ENCODE peak calls at places on chromosome 12, in four cellular contexts. One of them, this sample, is unnamed.

GRCh38 chr12:96236221-96236822 is 42.1 kb downstream of the ELK3 start:
- DNase-seq in GM23248: peak
- DNase-seq in transverse colon: peak
- DNase-seq in HCT116: no peak
- DNase-seq in this sample: no peak

GRCh38 chr12:132806857-132807256 is 21.8 kb downstream of the GOLGA3 start:
- DNase-seq in HCT116: no peak
- DNase-seq in transverse colon: no peak
- DNase-seq in GM23248: peak
- DNase-seq in this sample: no peak

GRCh38 chr12:110084314-110085015 is 36.1 kb upstream of the C12orf76 start:
- DNase-seq in transverse colon: no peak
- DNase-seq in HCT116: no peak
- DNase-seq in GM23248: peak
- DNase-seq in this sample: no peak

GRCh38 chr12:57429473-57430116 is 1.2 kb downstream of the R3HDM2 start:
- DNase-seq in transverse colon: no peak
- DNase-seq in GM23248: peak
- DNase-seq in HCT116: no peak
- DNase-seq in this sample: no peak

GRCh38 chr12:46187023-46187422 is 81.8 kb downstream of the SLC38A1 start:
- DNase-seq in transverse colon: no peak
- DNase-seq in HCT116: no peak
- DNase-seq in GM23248: peak
- DNase-seq in this sample: no peak

GRCh38 chr12:132707241-132707640 is 3.4 kb upstream of the PGAM5 start:
- DNase-seq in GM23248: no peak
- DNase-seq in transverse colon: no peak
- DNase-seq in HCT116: no peak
- DNase-seq in this sample: no peak

GRCh38 chr12:31008961-31009840 is 64.5 kb upstream of the DDX11 start:
- DNase-seq in transverse colon: no peak
- DNase-seq in HCT116: no peak
- DNase-seq in GM23248: no peak
- DNase-seq in this sample: no peak

GRCh38 chr12:129693731-129694130 is 210.1 kb downstream of the TMEM132D start:
- DNase-seq in GM23248: no peak
- DNase-seq in transverse colon: no peak
- DNase-seq in HCT116: no peak
- DNase-seq in this sample: no peak

GRCh38 chr12:120925740-120926563 is 21.8 kb upstream of the SPPL3 start:
- DNase-seq in transverse colon: no peak
- DNase-seq in HCT116: peak
- DNase-seq in GM23248: no peak
- DNase-seq in this sample: no peak

GRCh38 chr12:103884316-103884715 is 43.3 kb upstream of the NT5DC3 start:
- DNase-seq in HCT116: no peak
- DNase-seq in GM23248: peak
- DNase-seq in transverse colon: peak
- DNase-seq in this sample: no peak

GRCh38 chr12:74129702-74130101 is 407.9 kb upstream of the ATXN7L3B start:
- DNase-seq in HCT116: no peak
- DNase-seq in GM23248: no peak
- DNase-seq in transverse colon: no peak
- DNase-seq in this sample: no peak

GRCh38 chr12:80178846-80179245 is 79.5 kb downstream of the OTOGL start:
- DNase-seq in GM23248: no peak
- DNase-seq in HCT116: no peak
- DNase-seq in transverse colon: no peak
- DNase-seq in this sample: no peak

GRCh38 chr12:9342614-9343353 is 134.6 kb upstream of the PZP start:
- DNase-seq in transverse colon: no peak
- DNase-seq in GM23248: no peak
- DNase-seq in HCT116: no peak
- DNase-seq in this sample: no peak

GRCh38 chr12:51517800-51518199 is 73.2 kb upstream of the SCN8A start:
- DNase-seq in transverse colon: no peak
- DNase-seq in GM23248: no peak
- DNase-seq in HCT116: no peak
- DNase-seq in this sample: no peak

GRCh38 chr12:116529686-116530085 is 29.5 kb upstream of the MAP1LC3B2 start:
- DNase-seq in transverse colon: no peak
- DNase-seq in HCT116: no peak
- DNase-seq in GM23248: no peak
- DNase-seq in this sample: no peak

GRCh38 chr12:7650091-7650490 is 15.6 kb downstream of the APOBEC1 start:
- DNase-seq in HCT116: no peak
- DNase-seq in GM23248: peak
- DNase-seq in transverse colon: no peak
- DNase-seq in this sample: no peak

GRCh38 chr12:50086148-50086547 is 1.0 kb downstream of the SMARCD1 start:
- DNase-seq in GM23248: no peak
- DNase-seq in HCT116: no peak
- DNase-seq in transverse colon: no peak
- DNase-seq in this sample: no peak

GRCh38 chr12:48296586-48297396 is 53.9 kb downstream of the ZNF641 start:
- DNase-seq in transverse colon: peak
- DNase-seq in HCT116: no peak
- DNase-seq in GM23248: peak
- DNase-seq in this sample: peak

GRCh38 chr12:48980953-48981756 is 3.0 kb downstream of the WNT1 start:
- DNase-seq in HCT116: no peak
- DNase-seq in GM23248: peak
- DNase-seq in transverse colon: no peak
- DNase-seq in this sample: no peak

GRCh38 chr12:51884676-51885229 is 3.1 kb upstream of the ANKRD33 start:
- DNase-seq in transverse colon: no peak
- DNase-seq in HCT116: peak
- DNase-seq in GM23248: peak
- DNase-seq in this sample: no peak

GRCh38 chr12:3644103-3644502 is 108.8 kb downstream of the CRACR2A start:
- DNase-seq in HCT116: no peak
- DNase-seq in transverse colon: no peak
- DNase-seq in GM23248: no peak
- DNase-seq in this sample: no peak

GRCh38 chr12:124418791-124419190 is 123.9 kb downstream of the RFLNA start:
- DNase-seq in HCT116: no peak
- DNase-seq in GM23248: no peak
- DNase-seq in transverse colon: no peak
- DNase-seq in this sample: no peak
- H3K27ac ChIP-seq in HCT116: no peak
- H3K27ac ChIP-seq in GM23248: no peak
- H3K27ac ChIP-seq in transverse colon: peak
- H3K27ac ChIP-seq in this sample: no peak

GRCh38 chr12:91379051-91379775 is 196.6 kb upstream of the DCN start:
- DNase-seq in transverse colon: no peak
- DNase-seq in GM23248: no peak
- DNase-seq in HCT116: no peak
- DNase-seq in this sample: no peak

GRCh38 chr12:91383106-91383505 is 200.5 kb upstream of the DCN start:
- DNase-seq in GM23248: peak
- DNase-seq in transverse colon: no peak
- DNase-seq in HCT116: no peak
- DNase-seq in this sample: no peak

GRCh38 chr12:91380651-91381050 is 198.0 kb upstream of the DCN start:
- DNase-seq in GM23248: peak
- DNase-seq in HCT116: no peak
- DNase-seq in transverse colon: no peak
- DNase-seq in this sample: no peak

GRCh38 chr12:91382081-91382543 is 199.5 kb upstream of the DCN start:
- DNase-seq in GM23248: peak
- DNase-seq in transverse colon: peak
- DNase-seq in HCT116: peak
- DNase-seq in this sample: peak

GRCh38 chr12:91381309-91381804 is 198.7 kb upstream of the DCN start:
- DNase-seq in HCT116: no peak
- DNase-seq in transverse colon: no peak
- DNase-seq in GM23248: peak
- DNase-seq in this sample: peak
- H3K27ac ChIP-seq in HCT116: no peak
- H3K27ac ChIP-seq in transverse colon: peak
- H3K27ac ChIP-seq in GM23248: peak
- H3K27ac ChIP-seq in this sample: peak

GRCh38 chr12:852864-853263 is 96.6 kb downstream of the RAD52 start:
- DNase-seq in GM23248: no peak
- DNase-seq in HCT116: no peak
- DNase-seq in transverse colon: no peak
- DNase-seq in this sample: no peak

GRCh38 chr12:848519-849191 is 96.3 kb downstream of the WNK1 start:
- DNase-seq in transverse colon: no peak
- DNase-seq in GM23248: peak
- DNase-seq in HCT116: no peak
- DNase-seq in this sample: no peak

GRCh38 chr12:849192-849527 is 96.8 kb downstream of the WNK1 start:
- DNase-seq in transverse colon: no peak
- DNase-seq in HCT116: no peak
- DNase-seq in GM23248: no peak
- DNase-seq in this sample: no peak

GRCh38 chr12:851343-851742 is 98.2 kb downstream of the RAD52 start:
- DNase-seq in HCT116: no peak
- DNase-seq in GM23248: peak
- DNase-seq in transverse colon: no peak
- DNase-seq in this sample: no peak

DNA sequence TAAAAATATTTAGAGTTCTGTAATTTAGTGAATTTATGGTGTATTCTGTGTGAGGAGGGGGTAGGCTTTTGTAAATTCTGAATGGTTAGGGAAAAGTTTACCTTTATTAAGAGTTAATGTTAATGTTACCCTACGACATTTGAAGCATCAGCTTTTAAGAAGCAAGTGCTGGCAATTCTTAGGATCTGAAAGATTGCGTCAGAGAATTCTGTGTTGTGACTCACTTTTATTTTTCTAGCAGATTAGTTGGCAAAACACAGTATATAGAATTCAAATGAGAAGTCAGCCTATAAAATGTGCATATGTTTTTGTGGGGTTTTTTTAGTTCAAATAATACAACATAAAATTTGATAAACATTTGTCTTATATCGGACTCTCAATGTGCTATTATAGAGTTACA is 97.6 kb downstream of the RAD52 start:
- DNase-seq in HCT116: no peak
- DNase-seq in GM23248: peak
- DNase-seq in transverse colon: no peak
- DNase-seq in this sample: no peak
- H3K27ac ChIP-seq in HCT116: no peak
- H3K27ac ChIP-seq in GM23248: peak
- H3K27ac ChIP-seq in transverse colon: peak
- H3K27ac ChIP-seq in this sample: no peak

DNA sequence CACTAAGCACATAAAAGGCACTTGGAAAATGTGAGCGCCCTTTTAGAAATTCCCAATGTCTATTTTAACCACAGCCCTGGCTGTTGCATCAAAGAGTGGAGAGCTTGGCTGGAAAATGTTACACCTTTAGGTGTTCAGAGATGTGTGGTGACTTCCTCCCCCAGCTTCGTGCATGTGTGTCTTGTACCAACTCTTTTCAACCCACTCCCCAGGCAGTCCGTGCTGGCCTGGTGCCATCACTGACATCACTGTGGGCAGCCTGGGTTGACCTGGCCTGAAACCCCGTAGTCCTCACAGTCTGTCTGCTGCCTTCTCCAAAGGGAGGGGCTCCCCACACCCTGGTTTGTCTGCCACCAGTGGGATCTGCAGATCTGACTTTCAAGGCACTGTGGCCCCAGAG is 101.8 kb downstream of the SCARB1 start:
- DNase-seq in HCT116: no peak
- DNase-seq in transverse colon: no peak
- DNase-seq in GM23248: no peak
- DNase-seq in this sample: no peak
- H3K27ac ChIP-seq in HCT116: no peak
- H3K27ac ChIP-seq in transverse colon: no peak
- H3K27ac ChIP-seq in GM23248: no peak
- H3K27ac ChIP-seq in this sample: no peak

DNA sequence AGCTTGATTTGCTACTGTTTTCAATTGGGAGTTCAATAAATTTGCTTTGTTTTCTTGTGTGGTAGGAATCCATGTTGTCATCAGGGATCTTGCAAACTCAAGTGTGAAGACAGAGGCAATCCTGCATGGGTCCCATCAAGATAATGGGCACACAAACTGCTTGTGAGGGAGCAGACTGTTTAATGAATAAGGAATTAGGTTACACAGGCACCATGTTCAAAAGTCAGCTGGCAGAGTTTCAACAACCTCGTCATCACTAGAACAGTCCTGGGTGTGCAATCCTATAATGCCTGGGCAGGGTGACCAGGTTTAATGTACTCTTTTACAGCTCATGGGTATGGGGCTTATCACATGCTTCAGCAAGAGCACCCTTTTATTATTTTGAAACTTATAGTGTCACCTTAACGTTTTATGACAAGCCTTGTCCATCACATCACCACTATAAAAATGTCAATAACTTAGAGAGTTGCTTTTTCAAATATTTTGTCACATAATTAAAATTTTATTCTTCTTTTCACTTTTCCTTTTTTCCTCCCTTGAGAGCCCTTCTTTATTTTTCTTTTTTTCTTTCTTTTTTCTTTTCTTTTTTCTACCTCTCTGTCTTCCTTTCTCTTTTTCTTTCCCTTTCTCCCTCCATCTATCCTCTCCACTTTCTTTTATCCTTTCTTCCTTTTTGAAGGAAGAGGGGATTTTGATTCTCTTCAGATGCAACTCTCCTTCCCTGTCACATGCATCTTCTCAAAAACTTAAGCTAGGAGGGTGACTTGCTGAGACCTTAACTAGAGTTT is 252.2 kb upstream of the ATP2B1 start:
- DNase-seq in HCT116: no peak
- DNase-seq in GM23248: peak
- DNase-seq in transverse colon: peak
- DNase-seq in this sample: no peak
- H3K27ac ChIP-seq in HCT116: no peak
- H3K27ac ChIP-seq in GM23248: no peak
- H3K27ac ChIP-seq in transverse colon: peak
- H3K27ac ChIP-seq in this sample: no peak

GRCh38 chr12:125971981-125972380 is 906.7 kb downstream of the AACS start:
- DNase-seq in transverse colon: no peak
- DNase-seq in GM23248: no peak
- DNase-seq in HCT116: no peak
- DNase-seq in this sample: no peak

DNA sequence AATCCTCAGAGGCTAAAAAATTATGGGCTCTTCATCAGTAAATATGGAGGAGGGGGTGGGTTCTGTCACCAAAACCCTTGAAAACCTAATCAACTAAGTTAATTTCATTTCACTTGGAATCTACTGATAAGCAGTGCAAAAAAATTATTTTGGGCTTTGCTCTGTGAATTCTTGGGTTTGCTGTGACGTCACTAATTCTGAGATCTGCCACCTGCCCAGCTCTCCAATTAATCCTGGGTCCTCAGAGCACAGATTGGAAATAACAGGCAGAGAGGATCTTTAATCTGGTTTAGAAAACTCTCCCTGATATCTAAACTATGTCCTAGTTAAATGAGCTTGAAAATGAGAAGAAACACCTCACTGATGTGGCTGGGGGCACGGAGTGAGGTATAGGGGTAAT is 903.2 kb downstream of the AACS start:
- DNase-seq in transverse colon: no peak
- DNase-seq in GM23248: no peak
- DNase-seq in HCT116: no peak
- DNase-seq in this sample: no peak
- H3K27ac ChIP-seq in transverse colon: no peak
- H3K27ac ChIP-seq in GM23248: no peak
- H3K27ac ChIP-seq in HCT116: no peak
- H3K27ac ChIP-seq in this sample: no peak